ENCODE peak calls at places on chromosome 14, in six cellular contexts. J is body of pancreas; G is CD8-positive, alpha-beta T cell; D is heart right ventricle; B is astrocyte of the spinal cord; P is brain microvascular endothelial cell. T is an unnamed sample.

GRCh38 chr14:105448706-105449111 is 25.9 kb upstream of the CRIP2 start:
- DNase-seq in D (peak; percentile 79), B (peak; percentile 59), J (peak; percentile 81), P (peak; percentile 58), G (peak; percentile 72), T (no peak)

GRCh38 chr14:55747186-55747585 is 167.2 kb downstream of the KTN1 start:
- DNase-seq in G (no peak), J (no peak), B (no peak), D (no peak), P (no peak), T (no peak)

GRCh38 chr14:56176530-56176929 is 58.3 kb downstream of the PELI2 start:
- DNase-seq in P (no peak), G (no peak), J (peak; percentile 73), B (no peak), D (no peak), T (no peak)

GRCh38 chr14:89455412-89455811 is 38.4 kb upstream of the FOXN3 start:
- DNase-seq in J (peak; percentile 65), D (peak; percentile 9), G (no peak), B (no peak), P (no peak), T (no peak)

GRCh38 chr14:41925409-41925808 is 318.7 kb downstream of the LRFN5 start:
- DNase-seq in B (peak; percentile 32), J (peak; percentile 5), P (no peak), G (no peak), D (no peak), T (peak; percentile 25)

GRCh38 chr14:50362791-50363733 is 33.6 kb downstream of the CDKL1 start:
- DNase-seq in B (no peak), P (no peak), D (no peak), J (no peak), G (peak; percentile 23), T (no peak)

GRCh38 chr14:37903561-37904191 is 304.0 kb upstream of the SSTR1 start:
- DNase-seq in D (peak; percentile 6), J (peak; percentile 33), G (no peak), B (peak; percentile 60), P (peak; percentile 17), T (no peak)

GRCh38 chr14:78022059-78022458 is 148.1 kb upstream of the NRXN3 start:
- DNase-seq in P (peak; percentile 20), D (peak; percentile 42), B (peak; percentile 47), G (peak; percentile 14), J (peak; percentile 65), T (peak; percentile 13)

GRCh38 chr14:78617735-78618134 is 447.6 kb downstream of the NRXN3 start:
- DNase-seq in D (no peak), P (no peak), G (no peak), B (no peak), J (no peak), T (no peak)

GRCh38 chr14:83470466-83470865 is 1936.8 kb upstream of the SEL1L start:
- DNase-seq in G (no peak), B (no peak), P (no peak), J (no peak), D (no peak), T (no peak)

GRCh38 chr14:66804141-66804540 is 296.2 kb downstream of the GPHN start:
- DNase-seq in D (no peak), P (no peak), G (no peak), B (no peak), J (no peak), T (no peak)

GRCh38 chr14:77181603-77182437 is at the start of gene TMEM63C:
- DNase-seq in P (no peak), J (peak; percentile 69), G (peak; percentile 42), D (no peak), B (no peak), T (peak; percentile 61)

GRCh38 chr14:99273724-99274345 is 1.8 kb upstream of the BCL11B start:
- DNase-seq in P (no peak), D (no peak), G (peak; percentile 28), B (no peak), J (no peak), T (no peak)

GRCh38 chr14:103625361-103626095 is 3.5 kb upstream of the KLC1 start:
- DNase-seq in J (no peak), P (no peak), G (peak; percentile 30), D (no peak), B (no peak), T (no peak)

GRCh38 chr14:104436047-104436531 is 143.5 kb upstream of the C14orf180 start:
- DNase-seq in G (no peak), D (peak; percentile 82), B (peak; percentile 2), P (peak; percentile 16), J (peak; percentile 73), T (peak; percentile 45)

GRCh38 chr14:105389976-105390848 is 8.1 kb upstream of the TEX22 start:
- DNase-seq in D (no peak), P (no peak), J (peak; percentile 36), G (no peak), B (no peak), T (no peak)

GRCh38 chr14:59852350-59852749 is 18.2 kb downstream of the RTN1 start:
- DNase-seq in P (no peak), J (no peak), G (no peak), D (no peak), B (no peak), T (no peak)

GRCh38 chr14:71175491-71175890 is 268.2 kb downstream of the PCNX1 start:
- DNase-seq in J (peak; percentile 34), D (no peak), P (no peak), G (no peak), B (no peak), T (no peak)

GRCh38 chr14:29892327-29892726 is 35.3 kb downstream of the PRKD1 start:
- DNase-seq in P (no peak), G (no peak), B (peak; percentile 17), J (no peak), D (no peak), T (no peak)

DNA sequence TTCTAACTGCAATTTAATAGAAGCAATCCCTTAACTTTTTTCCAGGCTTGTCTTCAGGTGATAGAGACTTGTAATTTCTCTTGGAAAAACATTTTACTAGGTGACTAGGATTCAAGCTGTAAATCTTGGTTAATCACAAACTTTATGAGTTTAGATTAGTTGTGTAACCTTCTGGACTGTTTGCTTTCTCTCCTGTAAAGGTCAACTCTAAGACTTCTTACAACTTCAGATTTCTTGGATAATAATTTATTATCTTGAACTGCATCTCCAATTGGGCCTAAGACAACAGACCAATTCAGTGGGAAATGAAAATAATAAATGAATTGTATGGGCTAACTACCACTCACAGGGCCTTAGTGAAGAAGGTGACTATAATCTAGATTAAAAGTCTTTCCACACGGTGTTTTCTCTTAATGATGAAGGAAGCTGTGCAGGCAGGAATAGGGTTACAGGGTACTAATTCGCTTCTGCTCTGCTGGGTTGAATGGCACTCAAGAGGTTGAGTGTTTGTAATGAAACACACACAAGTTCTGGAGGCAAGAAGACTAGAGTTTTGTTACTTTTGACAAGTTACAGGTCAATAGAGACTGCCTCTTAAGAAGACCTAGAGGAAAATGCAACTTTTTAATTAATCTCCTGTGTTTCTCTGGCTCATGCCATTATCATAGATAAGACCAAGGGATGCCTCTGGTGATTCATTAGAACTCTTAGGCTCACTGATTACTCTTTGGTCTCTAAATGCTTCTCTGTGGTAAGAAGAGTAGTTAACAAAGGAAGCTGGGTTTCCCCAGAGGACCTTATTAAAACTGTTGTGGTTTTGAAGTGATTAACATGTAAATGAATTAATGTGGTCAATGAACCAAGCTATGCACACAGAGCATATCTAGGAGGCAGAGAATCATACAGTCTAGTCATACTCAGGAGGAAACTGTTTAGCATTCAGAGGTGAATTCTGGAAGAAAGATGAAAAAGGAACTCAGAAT is 30.0 kb upstream of the OR4E1 start:
- DNase-seq in G (no peak), B (no peak), D (no peak), J (no peak), P (no peak), T (no peak)
- H3K4me3 ChIP-seq in G (no peak overlapping the region), B (no peak overlapping the region), D (no peak overlapping the region), J (no peak overlapping the region), P (no peak overlapping the region), T (no peak overlapping the region)

DNA sequence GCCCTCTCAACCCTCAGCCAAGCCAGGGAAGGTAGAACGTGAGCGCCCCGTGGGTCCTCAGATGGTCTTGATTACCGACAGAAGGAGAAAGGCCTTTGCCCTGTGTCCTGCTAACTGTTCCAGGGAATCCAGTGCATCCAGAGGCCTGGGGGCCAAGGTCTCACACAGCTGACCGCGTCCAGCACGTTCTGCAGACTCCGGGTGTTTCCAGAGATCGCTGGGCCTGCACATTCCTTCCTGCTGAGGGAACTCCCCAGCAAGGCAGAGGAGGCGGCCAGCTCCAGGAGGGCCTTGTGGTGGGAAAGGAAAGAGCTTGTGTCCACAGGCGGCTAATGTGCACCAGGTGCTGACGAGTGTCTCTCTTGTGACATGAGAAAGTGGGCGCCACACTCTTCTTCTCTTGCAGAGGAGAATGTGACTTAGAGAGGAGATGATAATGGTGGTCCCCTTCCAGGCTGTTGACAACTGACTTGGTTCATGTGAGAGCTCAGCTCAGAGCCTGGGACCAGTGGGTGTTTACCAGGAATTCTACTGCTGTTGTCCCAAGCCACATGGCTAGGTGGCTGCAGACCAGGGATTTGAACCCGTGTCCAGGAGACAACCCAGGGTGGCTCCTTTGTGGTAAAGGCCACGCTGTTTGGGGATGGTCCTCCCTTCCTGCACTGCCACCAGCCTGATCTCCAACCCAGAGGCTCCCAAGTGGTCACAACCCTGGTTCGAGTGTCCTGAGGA is 46.8 kb upstream of the DLK1 start:
- DNase-seq in G (no peak), J (peak; percentile 32), D (peak; percentile 64), P (peak; percentile 83), B (peak; percentile 91), T (no peak)
- TF ChIP-seq CTCF in G (no peak), J (no peak), D (no peak), P (peak; percentile 47), B (peak; percentile 19), T (no peak)

GRCh38 chr14:61322799-61323290 is 1.5 kb downstream of the PRKCH start:
- DNase-seq in G (peak; percentile 56), J (peak; percentile 15), B (no peak), D (no peak), P (no peak), T (no peak)
- H3K4me3 ChIP-seq in G (peak overlapping the region; percentile 90), J (no peak overlapping the region), B (no peak overlapping the region), D (peak overlapping the region; percentile 27), P (no peak overlapping the region), T (peak overlapping the region; percentile 44)

GRCh38 chr14:22002860-22003284 is 329.3 kb upstream of the OR4E1 start:
- DNase-seq in B (no peak), J (no peak), P (no peak), D (no peak), G (peak; percentile 67), T (no peak)
- TF ChIP-seq CTCF in B (peak; percentile 17), J (peak; percentile 6), P (peak; percentile 44), D (no peak), G (peak; percentile 32), T (peak; percentile 36)

GRCh38 chr14:65414961-65415589 is 2.5 kb downstream of the FUT8 start:
- DNase-seq in D (peak; percentile 16), J (no peak), G (no peak), B (peak; percentile 59), P (peak; percentile 11), T (no peak)
- H3K4me3 ChIP-seq in D (no peak overlapping the region), J (no peak overlapping the region), G (no peak overlapping the region), B (no peak overlapping the region), P (peak overlapping the region; percentile 81), T (no peak overlapping the region)

GRCh38 chr14:65604946-65605345 is 192.4 kb downstream of the FUT8 start:
- DNase-seq in J (no peak), B (peak; percentile 18), P (no peak), D (no peak), G (no peak), T (no peak)
- TF ChIP-seq CTCF in J (no peak), B (peak; percentile 17), P (no peak), D (no peak), G (no peak), T (no peak)